ENCODE peak calls at places on chromosome 14, in nine cellular contexts. Y, L, D, J, M, V, E, N and A are unnamed samples.

GRCh38 chr14:61578745-61579144 is 116.6 kb upstream of the HIF1A start:
- DNase-seq in Y (no peak), L (no peak), D (no peak), J (no peak), M (no peak), V (no peak), E (no peak), N (no peak), A (no peak)

GRCh38 chr14:55574988-55575387 is 5.0 kb upstream of the KTN1 start:
- DNase-seq in Y (no peak), L (no peak), D (no peak), J (no peak), M (no peak), V (no peak), E (no peak), N (no peak), A (no peak)

GRCh38 chr14:25400607-25401206 is 350.8 kb upstream of the STXBP6 start:
- DNase-seq in Y (peak), L (no peak), D (peak), J (peak), M (no peak), V (no peak), E (peak), N (peak), A (peak)

GRCh38 chr14:77654001-77654431 is 37.6 kb upstream of the SPTLC2 start:
- DNase-seq in Y (no peak), L (no peak), D (no peak), J (no peak), M (no peak), V (no peak), E (peak), N (no peak), A (no peak)

GRCh38 chr14:60008042-60008441 is 83.7 kb upstream of the PCNX4 start:
- DNase-seq in Y (no peak), L (no peak), D (no peak), J (no peak), M (no peak), V (no peak), E (no peak), N (no peak), A (no peak)

GRCh38 chr14:102510616-102511520 is 1.3 kb upstream of the ANKRD9 start:
- DNase-seq in Y (no peak), L (no peak), D (no peak), J (peak), M (no peak), V (no peak), E (peak), N (no peak), A (no peak)

GRCh38 chr14:59283380-59283779 is 94.9 kb downstream of the DAAM1 start:
- DNase-seq in Y (no peak), L (no peak), D (peak), J (no peak), M (no peak), V (no peak), E (no peak), N (no peak), A (no peak)

GRCh38 chr14:83120187-83120586 is 1586.5 kb upstream of the SEL1L start:
- DNase-seq in Y (no peak), L (no peak), D (no peak), J (no peak), M (no peak), V (no peak), E (no peak), N (no peak), A (no peak)

GRCh38 chr14:43790681-43791080 is 716.4 kb downstream of the FSCB start:
- DNase-seq in Y (no peak), L (no peak), D (no peak), J (no peak), M (no peak), V (no peak), E (no peak), N (no peak), A (no peak)

GRCh38 chr14:42391146-42391821 is 784.6 kb downstream of the LRFN5 start:
- DNase-seq in Y (no peak), L (no peak), D (no peak), J (peak), M (no peak), V (no peak), E (no peak), N (no peak), A (no peak)

GRCh38 chr14:105023791-105024480 is 3.1 kb upstream of the CDCA4 start:
- DNase-seq in Y (no peak), L (no peak), D (peak), J (no peak), M (no peak), V (no peak), E (no peak), N (no peak), A (peak)

GRCh38 chr14:58488550-58488949 is 61.0 kb downstream of the KIAA0586 start:
- DNase-seq in Y (no peak), L (no peak), D (peak), J (peak), M (no peak), V (no peak), E (no peak), N (no peak), A (peak)

GRCh38 chr14:91348861-91349465 is 68.7 kb downstream of the CCDC88C start:
- DNase-seq in Y (no peak), L (no peak), D (no peak), J (no peak), M (no peak), V (no peak), E (no peak), N (no peak), A (no peak)

GRCh38 chr14:28757790-28758189 is 8.8 kb upstream of the FOXG1 start:
- DNase-seq in Y (no peak), L (no peak), D (no peak), J (no peak), M (no peak), V (no peak), E (no peak), N (no peak), A (no peak)

GRCh38 chr14:28755198-28755794 is 11.3 kb upstream of the FOXG1 start:
- DNase-seq in Y (no peak), L (no peak), D (no peak), J (no peak), M (no peak), V (no peak), E (no peak), N (no peak), A (no peak)

GRCh38 chr14:28755930-28756895 is 10.4 kb upstream of the FOXG1 start:
- DNase-seq in Y (no peak), L (no peak), D (no peak), J (no peak), M (no peak), V (no peak), E (peak), N (no peak), A (no peak)

GRCh38 chr14:28758253-28758915 is 8.2 kb upstream of the FOXG1 start:
- DNase-seq in Y (no peak), L (no peak), D (no peak), J (no peak), M (no peak), V (no peak), E (peak), N (no peak), A (no peak)

GRCh38 chr14:28756896-28757570 is 9.6 kb upstream of the FOXG1 start:
- DNase-seq in Y (no peak), L (no peak), D (peak), J (no peak), M (no peak), V (no peak), E (peak), N (no peak), A (no peak)
- H3K4me3 ChIP-seq in Y (no peak), L (no peak), D (no peak), J (no peak), M (no peak), V (no peak), E (peak), N (no peak), A (no peak)

DNA sequence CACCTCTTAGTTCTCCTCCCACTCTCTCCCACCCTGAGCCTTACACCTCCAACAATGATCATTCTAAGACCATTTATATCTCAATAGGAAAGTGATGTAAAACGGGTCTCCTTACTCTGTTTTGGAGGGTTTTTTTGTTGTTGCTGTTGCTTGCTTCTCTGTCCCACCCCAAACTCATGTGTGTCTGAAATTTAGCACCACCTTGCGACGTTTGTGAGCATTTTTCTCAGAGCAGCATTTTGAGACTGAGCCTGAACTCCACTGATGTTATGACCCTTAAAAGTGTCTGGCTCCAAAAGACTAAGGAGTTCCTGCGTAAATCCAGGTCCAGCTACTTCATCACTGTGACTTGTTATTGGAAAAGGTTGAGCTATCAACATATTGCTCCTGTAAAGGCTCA is 155.0 kb downstream of the DAD1 start:
- DNase-seq in Y (no peak), L (no peak), D (no peak), J (no peak), M (no peak), V (no peak), E (peak), N (no peak), A (no peak)
- TF ChIP-seq CTCF in Y (no peak), L (no peak), D (peak), J (no peak), M (peak), V (no peak), E (peak), N (no peak), A (no peak)

GRCh38 chr14:68222154-68222553 is 402.6 kb downstream of the RAD51B start:
- DNase-seq in Y (no peak), L (no peak), D (no peak), J (no peak), M (no peak), V (no peak), E (no peak), N (no peak), A (no peak)
- H3K4me3 ChIP-seq in Y (no peak), L (no peak), D (no peak), J (no peak), M (no peak), V (no peak), E (no peak), N (no peak), A (no peak)

DNA sequence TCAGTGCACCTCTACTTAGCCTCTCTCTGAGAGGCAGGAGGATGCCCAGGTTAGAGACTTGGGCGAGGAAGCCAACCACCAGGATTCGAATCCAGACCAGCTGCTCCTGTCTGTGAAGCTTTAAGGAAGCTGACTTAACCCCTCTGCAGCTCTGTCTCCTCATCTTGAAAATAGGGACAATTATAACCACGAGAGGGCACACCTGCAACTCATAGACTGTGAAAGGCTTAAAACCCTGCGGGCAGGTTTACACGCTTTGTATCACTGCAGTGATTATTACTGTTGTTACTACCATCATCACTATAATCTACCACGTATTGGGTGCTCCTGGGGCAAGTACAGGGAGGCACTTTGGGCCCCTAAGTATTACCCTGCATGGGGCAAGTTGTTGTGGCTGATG is 379.8 kb downstream of the VRK1 start:
- DNase-seq in Y (no peak), L (peak), D (no peak), J (no peak), M (no peak), V (no peak), E (peak), N (no peak), A (no peak)
- TF ChIP-seq CTCF in Y (no peak), L (peak), D (no peak), J (peak), M (no peak), V (no peak), E (peak), N (no peak), A (peak)